ENCODE peak calls at places on chromosomes 1 and 21, in seven cellular contexts. V, J, A, Z, Y, S and B are unnamed samples.
A peak's percentile ranks its signal among the peaks of the same experiment; 100 is the strongest.

GRCh38 chr1:223652436-223652901 is 13.0 kb downstream of the CAPN8 start:
- DNase-seq in Z (peak; percentile 30), J (no peak), S (no peak), Y (no peak), V (no peak), A (no peak), B (no peak)

GRCh38 chr1:232227171-232227740 is 402.7 kb downstream of the SIPA1L2 start:
- DNase-seq in A (no peak), Z (peak; percentile 43), Y (no peak), V (no peak), J (no peak), S (no peak), B (no peak)

GRCh38 chr1:53120659-53121058 is 21.8 kb downstream of the SLC1A7 start:
- DNase-seq in S (no peak), Y (no peak), Z (no peak), A (no peak), V (no peak), J (no peak), B (no peak)

GRCh38 chr1:180636138-180636537 is 4.3 kb downstream of the XPR1 start:
- DNase-seq in Y (no peak), V (no peak), J (no peak), Z (peak; percentile 19), A (no peak), S (peak; percentile 42), B (no peak)

GRCh38 chr1:197463142-197463541 is 195.1 kb downstream of the CRB1 start:
- DNase-seq in Z (no peak), S (no peak), J (no peak), Y (no peak), V (no peak), A (no peak), B (no peak)

GRCh38 chr1:67407498-67407897 is 22.7 kb downstream of the SERBP1 start:
- DNase-seq in S (no peak), Z (no peak), J (no peak), A (no peak), V (no peak), Y (no peak), B (no peak)

GRCh38 chr1:30856260-30856790 is 52.2 kb downstream of the SDC3 start:
- DNase-seq in J (no peak), Z (peak; percentile 44), S (no peak), V (peak; percentile 25), Y (no peak), A (no peak), B (no peak)

GRCh38 chr1:116019653-116020253 is 43.4 kb downstream of the SLC22A15 start:
- DNase-seq in V (no peak), S (no peak), A (no peak), J (no peak), Z (no peak), Y (no peak), B (no peak)

GRCh38 chr1:62068978-62069377 is 125.7 kb upstream of the L1TD1 start:
- DNase-seq in Y (no peak), J (no peak), A (no peak), V (peak; percentile 41), Z (no peak), S (no peak), B (no peak)

GRCh38 chr1:35866998-35867397 is 16.0 kb upstream of the AGO1 start:
- DNase-seq in J (no peak), Y (no peak), Z (no peak), A (no peak), V (no peak), S (no peak), B (no peak)

GRCh38 chr1:53112861-53113260 is 29.6 kb downstream of the SLC1A7 start:
- DNase-seq in A (no peak), J (no peak), S (no peak), V (no peak), Z (no peak), Y (no peak), B (no peak)

GRCh38 chr1:230333590-230334446 is 92.3 kb downstream of the PGBD5 start:
- DNase-seq in Y (no peak), V (no peak), J (no peak), Z (no peak), S (no peak), A (no peak), B (no peak)

GRCh38 chr1:67850151-67850551 is 16.9 kb upstream of the GNG12 start:
- DNase-seq in A (no peak), Y (no peak), S (peak; percentile 74), V (no peak), Z (peak; percentile 44), J (no peak), B (no peak)

GRCh38 chr21:38954450-38955059 is 148.8 kb downstream of the ETS2 start:
- DNase-seq in J (no peak), V (no peak), A (no peak), Z (no peak), S (no peak), Y (no peak), B (no peak)

GRCh38 chr1:203663294-203663693 is 36.7 kb downstream of the ATP2B4 start:
- DNase-seq in Y (no peak), A (no peak), Z (no peak), J (no peak), S (peak; percentile 55), V (no peak), B (no peak)

GRCh38 chr1:25017436-25018109 is 87.5 kb upstream of the RUNX3 start:
- DNase-seq in J (no peak), A (no peak), Y (no peak), S (peak; percentile 31), V (no peak), Z (peak; percentile 35), B (no peak)

GRCh38 chr1:33176362-33176850 is 5.4 kb downstream of the TRIM62 start:
- DNase-seq in V (peak; percentile 90), Y (no peak), A (no peak), Z (no peak), J (no peak), S (peak; percentile 84), B (no peak)

GRCh38 chr1:228989176-228989575 is 253.9 kb downstream of the RHOU start:
- DNase-seq in V (no peak), Y (no peak), A (no peak), J (no peak), S (no peak), Z (no peak), B (no peak)

GRCh38 chr1:147110872-147111271 is 61.4 kb downstream of the PRKAB2 start:
- DNase-seq in Z (no peak), Y (no peak), S (no peak), J (peak; percentile 26), V (no peak), A (no peak), B (no peak)

GRCh38 chr1:203511513-203511912 is 17.6 kb downstream of the OPTC start:
- DNase-seq in V (no peak), A (no peak), Z (no peak), Y (no peak), S (no peak), J (no peak), B (no peak)

GRCh38 chr1:81571946-81572345 is 228.8 kb upstream of the ADGRL2 start:
- DNase-seq in J (no peak), V (no peak), A (no peak), Z (no peak), S (no peak), Y (no peak), B (no peak)

GRCh38 chr1:11515403-11516300 is 36.7 kb downstream of the DISP3 start:
- DNase-seq in Z (no peak), A (no peak), J (no peak), V (no peak), S (no peak), Y (no peak), B (no peak)

GRCh38 chr1:219185486-219186117 is 11.9 kb downstream of the LYPLAL1 start:
- DNase-seq in J (no peak), Y (no peak), A (no peak), S (no peak), V (no peak), Z (no peak), B (no peak)

GRCh38 chr1:95323117-95323516 is 89.1 kb downstream of the RWDD3 start:
- DNase-seq in J (no peak), S (no peak), Z (no peak), Y (no peak), A (no peak), V (no peak), B (no peak)

GRCh38 chr1:106678661-106679060 is 377.8 kb upstream of the PRMT6 start:
- DNase-seq in S (peak; percentile 43), Z (no peak), J (no peak), V (no peak), A (no peak), Y (no peak), B (no peak)

GRCh38 chr21:31479714-31480113 is 135.7 kb upstream of the TIAM1 start:
- DNase-seq in V (no peak), Y (no peak), S (no peak), J (no peak), Z (no peak), A (no peak), B (no peak)

GRCh38 chr1:161226759-161227158 is 899 bp downstream of the TOMM40L start:
- DNase-seq in S (no peak), A (no peak), J (no peak), Z (no peak), Y (no peak), V (no peak), B (no peak)

GRCh38 chr1:233151850-233152249 is 143.7 kb downstream of the PCNX2 start:
- DNase-seq in V (no peak), S (no peak), Z (no peak), J (no peak), Y (no peak), A (no peak), B (no peak)

GRCh38 chr1:181659348-181659957 is 176.1 kb downstream of the CACNA1E start:
- DNase-seq in V (no peak), A (no peak), J (peak; percentile 85), S (no peak), Y (no peak), Z (peak; percentile 23), B (no peak)

DNA sequence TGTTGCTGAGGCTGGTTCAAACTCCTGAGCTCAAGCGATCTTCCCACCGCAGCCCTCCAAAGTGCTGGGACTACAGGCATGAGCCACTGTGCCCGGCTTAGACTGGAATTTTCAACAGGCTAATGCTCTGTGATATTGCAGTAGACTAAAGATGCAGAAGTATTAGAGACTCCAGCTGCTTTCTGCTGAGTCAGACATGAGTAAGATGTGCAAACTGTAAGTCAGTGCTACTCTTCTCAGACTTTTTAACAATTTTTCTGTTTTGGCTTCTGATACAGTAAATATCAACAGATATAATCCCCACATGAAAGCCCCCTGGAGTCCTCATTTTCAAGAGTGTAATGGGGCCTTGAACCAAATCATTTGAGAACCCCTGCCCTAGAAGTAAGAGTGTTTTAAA is 29.3 kb upstream of the NLRP3 start:
- DNase-seq in J (no peak), A (no peak), Z (no peak), Y (no peak), V (no peak), S (peak; percentile 41), B (no peak)
- H3K4me1 ChIP-seq in J (no peaks in the 10 kb centered on the region), A (no peaks in the 10 kb centered on the region), Z (peaks cover 17% of the 10 kb centered on the region), Y (no peaks in the 10 kb centered on the region), V (peaks cover 4% of the 10 kb centered on the region), S (peaks cover 2% of the 10 kb centered on the region), B (no peaks in the 10 kb centered on the region)

GRCh38 chr1:212291505-212292134 is 6.4 kb downstream of the PPP2R5A start:
- DNase-seq in A (peak; percentile 9), J (no peak), S (peak; percentile 47), V (no peak), Z (peak; percentile 86), Y (no peak), B (no peak)
- H3K4me1 ChIP-seq in A (peaks cover 5% of the 10 kb centered on the region), J (peaks cover 77% of the 10 kb centered on the region), S (peaks cover 58% of the 10 kb centered on the region), V (peaks cover 42% of the 10 kb centered on the region), Z (peaks cover 35% of the 10 kb centered on the region), Y (peaks cover 63% of the 10 kb centered on the region), B (no peaks in the 10 kb centered on the region)

GRCh38 chr1:183043254-183043653 is 20.0 kb downstream of the LAMC1 start:
- DNase-seq in Y (no peak), A (no peak), S (no peak), V (no peak), Z (no peak), J (no peak), B (no peak)
- H3K4me1 ChIP-seq in Y (no peaks in the 10 kb centered on the region), A (no peaks in the 10 kb centered on the region), S (peaks cover 94% of the 10 kb centered on the region), V (peaks cover 58% of the 10 kb centered on the region), Z (peaks cover 23% of the 10 kb centered on the region), J (peaks cover 89% of the 10 kb centered on the region), B (peaks cover 15% of the 10 kb centered on the region)

GRCh38 chr21:29305068-29305467 is 6.3 kb downstream of the BACH1 start:
- DNase-seq in V (peak; percentile 30), J (no peak), A (no peak), S (no peak), Y (no peak), Z (no peak), B (no peak)
- H3K4me1 ChIP-seq in V (peaks cover 94% of the 10 kb centered on the region), J (peaks cover 64% of the 10 kb centered on the region), A (peaks cover 4% of the 10 kb centered on the region), S (peaks cover 63% of the 10 kb centered on the region), Y (peaks cover 30% of the 10 kb centered on the region), Z (peaks cover 57% of the 10 kb centered on the region), B (peaks cover 64% of the 10 kb centered on the region)